ENCODE peak calls at places on chromosomes 13 and 19, in six cellular contexts. One of them, this sample, is unnamed.

GRCh38 chr13:113647351-113648217 is 10.4 kb downstream of the ATP4B start:
- DNase-seq in neuronal stem cell: no peak
- DNase-seq in IMR-90: no peak
- DNase-seq in H1: no peak
- DNase-seq in H9: no peak
- DNase-seq in trophoblast cell: no peak
- DNase-seq in this sample: no peak

GRCh38 chr19:46950526-46951235 is 69.0 kb upstream of the NPAS1 start:
- DNase-seq in IMR-90: no peak
- DNase-seq in H9: no peak
- DNase-seq in neuronal stem cell: no peak
- DNase-seq in H1: no peak
- DNase-seq in trophoblast cell: no peak
- DNase-seq in this sample: no peak

GRCh38 chr13:31168166-31168565 is 6.5 kb upstream of the HSPH1 start:
- DNase-seq in neuronal stem cell: no peak
- DNase-seq in H9: no peak
- DNase-seq in IMR-90: no peak
- DNase-seq in H1: no peak
- DNase-seq in trophoblast cell: no peak
- DNase-seq in this sample: no peak

GRCh38 chr19:2478756-2479555 is 3.0 kb downstream of the GADD45B start:
- DNase-seq in neuronal stem cell: no peak
- DNase-seq in H9: no peak
- DNase-seq in H1: no peak
- DNase-seq in trophoblast cell: peak
- DNase-seq in IMR-90: peak
- DNase-seq in this sample: peak

GRCh38 chr19:30662211-30662861 is 290.2 kb downstream of the ZNF536 start:
- DNase-seq in neuronal stem cell: no peak
- DNase-seq in trophoblast cell: no peak
- DNase-seq in H9: no peak
- DNase-seq in IMR-90: no peak
- DNase-seq in H1: no peak
- DNase-seq in this sample: no peak

GRCh38 chr13:48902421-48902820 is 73.3 kb upstream of the FNDC3A start:
- DNase-seq in IMR-90: peak
- DNase-seq in H1: peak
- DNase-seq in H9: peak
- DNase-seq in trophoblast cell: peak
- DNase-seq in neuronal stem cell: peak
- DNase-seq in this sample: peak

GRCh38 chr13:76889254-76889653 is 3.0 kb upstream of the KCTD12 start:
- DNase-seq in IMR-90: no peak
- DNase-seq in neuronal stem cell: no peak
- DNase-seq in trophoblast cell: peak
- DNase-seq in H1: no peak
- DNase-seq in H9: no peak
- DNase-seq in this sample: no peak

GRCh38 chr13:91647361-91647970 is 249.0 kb downstream of the GPC5 start:
- DNase-seq in IMR-90: peak
- DNase-seq in trophoblast cell: no peak
- DNase-seq in H9: peak
- DNase-seq in H1: peak
- DNase-seq in neuronal stem cell: peak
- DNase-seq in this sample: no peak

GRCh38 chr13:63408227-63409202 is 1992.9 kb upstream of the PCDH20 start:
- DNase-seq in neuronal stem cell: peak
- DNase-seq in H1: no peak
- DNase-seq in trophoblast cell: no peak
- DNase-seq in IMR-90: peak
- DNase-seq in H9: no peak
- DNase-seq in this sample: peak

GRCh38 chr13:39134574-39134973 is 96.3 kb downstream of the NHLRC3 start:
- DNase-seq in neuronal stem cell: no peak
- DNase-seq in trophoblast cell: no peak
- DNase-seq in H1: no peak
- DNase-seq in IMR-90: no peak
- DNase-seq in H9: no peak
- DNase-seq in this sample: no peak

GRCh38 chr19:3360494-3361383 is 5.6 kb upstream of the NFIC start:
- DNase-seq in IMR-90: no peak
- DNase-seq in trophoblast cell: peak
- DNase-seq in H9: no peak
- DNase-seq in H1: no peak
- DNase-seq in neuronal stem cell: no peak
- DNase-seq in this sample: peak

GRCh38 chr19:58108546-58108817 is 10.5 kb upstream of the ZSCAN18 start:
- DNase-seq in neuronal stem cell: no peak
- DNase-seq in H1: no peak
- DNase-seq in trophoblast cell: no peak
- DNase-seq in IMR-90: no peak
- DNase-seq in H9: no peak
- DNase-seq in this sample: no peak

GRCh38 chr19:7846247-7846646 is 16.2 kb downstream of the EVI5L start:
- DNase-seq in H1: no peak
- DNase-seq in neuronal stem cell: no peak
- DNase-seq in IMR-90: no peak
- DNase-seq in trophoblast cell: no peak
- DNase-seq in H9: no peak
- DNase-seq in this sample: no peak

GRCh38 chr13:45339867-45340266 is 1.1 kb downstream of the TPT1 start:
- DNase-seq in H9: no peak
- DNase-seq in H1: no peak
- DNase-seq in trophoblast cell: no peak
- DNase-seq in IMR-90: no peak
- DNase-seq in neuronal stem cell: no peak
- DNase-seq in this sample: no peak

GRCh38 chr13:103066079-103066880 is at the start of gene SLC10A2:
- DNase-seq in neuronal stem cell: no peak
- DNase-seq in H9: no peak
- DNase-seq in trophoblast cell: no peak
- DNase-seq in IMR-90: no peak
- DNase-seq in H1: no peak
- DNase-seq in this sample: no peak

GRCh38 chr13:28299941-28300340 is 161.6 kb downstream of the PAN3 start:
- DNase-seq in neuronal stem cell: no peak
- DNase-seq in H9: no peak
- DNase-seq in H1: no peak
- DNase-seq in IMR-90: no peak
- DNase-seq in trophoblast cell: no peak
- DNase-seq in this sample: no peak

GRCh38 chr13:64457976-64458375 is 2772.2 kb downstream of the PCDH9 start:
- DNase-seq in IMR-90: peak
- DNase-seq in H9: no peak
- DNase-seq in H1: no peak
- DNase-seq in neuronal stem cell: no peak
- DNase-seq in trophoblast cell: no peak
- DNase-seq in this sample: no peak

GRCh38 chr13:52454459-52454824 is 836 bp upstream of the CKAP2 start:
- DNase-seq in IMR-90: peak
- DNase-seq in neuronal stem cell: no peak
- DNase-seq in H1: no peak
- DNase-seq in H9: peak
- DNase-seq in trophoblast cell: no peak
- DNase-seq in this sample: peak

GRCh38 chr19:41398042-41398403 is 405 bp downstream of the BCKDHA start:
- DNase-seq in neuronal stem cell: no peak
- DNase-seq in H1: no peak
- DNase-seq in H9: no peak
- DNase-seq in IMR-90: no peak
- DNase-seq in trophoblast cell: no peak
- DNase-seq in this sample: no peak

GRCh38 chr13:41652735-41653361 is 195.5 kb downstream of the RGCC start:
- DNase-seq in IMR-90: peak
- DNase-seq in neuronal stem cell: peak
- DNase-seq in H1: no peak
- DNase-seq in H9: no peak
- DNase-seq in trophoblast cell: peak
- DNase-seq in this sample: peak

GRCh38 chr13:28349901-28350654 is 144.8 kb downstream of the FLT1 start:
- DNase-seq in H9: no peak
- DNase-seq in trophoblast cell: no peak
- DNase-seq in H1: no peak
- DNase-seq in IMR-90: no peak
- DNase-seq in neuronal stem cell: no peak
- DNase-seq in this sample: peak

GRCh38 chr19:6239401-6239844 is 40.4 kb downstream of the MLLT1 start:
- DNase-seq in H9: no peak
- DNase-seq in IMR-90: peak
- DNase-seq in trophoblast cell: no peak
- DNase-seq in neuronal stem cell: no peak
- DNase-seq in H1: no peak
- DNase-seq in this sample: no peak

GRCh38 chr13:67390462-67391093 is 160.4 kb upstream of the PCDH9 start:
- DNase-seq in neuronal stem cell: no peak
- DNase-seq in trophoblast cell: no peak
- DNase-seq in IMR-90: peak
- DNase-seq in H1: no peak
- DNase-seq in H9: no peak
- DNase-seq in this sample: peak

GRCh38 chr13:109670776-109671175 is 115.6 kb downstream of the IRS2 start:
- DNase-seq in neuronal stem cell: no peak
- DNase-seq in IMR-90: no peak
- DNase-seq in H9: no peak
- DNase-seq in H1: no peak
- DNase-seq in trophoblast cell: no peak
- DNase-seq in this sample: no peak

GRCh38 chr13:62931901-62932883 is 1516.5 kb upstream of the PCDH20 start:
- DNase-seq in H9: no peak
- DNase-seq in H1: no peak
- DNase-seq in trophoblast cell: no peak
- DNase-seq in neuronal stem cell: no peak
- DNase-seq in IMR-90: peak
- DNase-seq in this sample: peak

GRCh38 chr19:54252243-54252642 is 4.8 kb downstream of the LILRB5 start:
- DNase-seq in trophoblast cell: no peak
- DNase-seq in H9: no peak
- DNase-seq in neuronal stem cell: no peak
- DNase-seq in IMR-90: no peak
- DNase-seq in H1: no peak
- DNase-seq in this sample: no peak

GRCh38 chr13:113912596-113912995 is 48.7 kb upstream of the GAS6 start:
- DNase-seq in neuronal stem cell: no peak
- DNase-seq in IMR-90: no peak
- DNase-seq in H1: no peak
- DNase-seq in H9: no peak
- DNase-seq in trophoblast cell: no peak
- DNase-seq in this sample: no peak

GRCh38 chr19:35645680-35646511 is 2.2 kb upstream of the COX6B1 start:
- DNase-seq in H1: no peak
- DNase-seq in trophoblast cell: peak
- DNase-seq in H9: no peak
- DNase-seq in neuronal stem cell: no peak
- DNase-seq in IMR-90: no peak
- DNase-seq in this sample: no peak

GRCh38 chr13:93480553-93481106 is 254.0 kb downstream of the GPC6 start:
- DNase-seq in IMR-90: no peak
- DNase-seq in trophoblast cell: no peak
- DNase-seq in H1: no peak
- DNase-seq in H9: no peak
- DNase-seq in neuronal stem cell: no peak
- DNase-seq in this sample: no peak

GRCh38 chr19:12913011-12913561 is 6.0 kb downstream of the SYCE2 start:
- DNase-seq in H1: no peak
- DNase-seq in IMR-90: peak
- DNase-seq in H9: peak
- DNase-seq in trophoblast cell: no peak
- DNase-seq in neuronal stem cell: no peak
- DNase-seq in this sample: peak
- H3K4me2 ChIP-seq in H1: peak
- H3K4me2 ChIP-seq in IMR-90: peak
- H3K4me2 ChIP-seq in H9: peak
- H3K4me2 ChIP-seq in trophoblast cell: peak
- H3K4me2 ChIP-seq in neuronal stem cell: no peak
- H3K4me2 ChIP-seq in this sample: peak

GRCh38 chr19:19028526-19028925 is 4.8 kb downstream of the SUGP2 start:
- DNase-seq in neuronal stem cell: no peak
- DNase-seq in H1: no peak
- DNase-seq in H9: no peak
- DNase-seq in IMR-90: no peak
- DNase-seq in trophoblast cell: no peak
- DNase-seq in this sample: no peak
- H2BK120ac ChIP-seq in neuronal stem cell: no peak
- H2BK120ac ChIP-seq in H1: no peak
- H2BK120ac ChIP-seq in H9: no peak
- H2BK120ac ChIP-seq in IMR-90: no peak
- H2BK120ac ChIP-seq in trophoblast cell: no peak
- H2BK120ac ChIP-seq in this sample: no peak

DNA sequence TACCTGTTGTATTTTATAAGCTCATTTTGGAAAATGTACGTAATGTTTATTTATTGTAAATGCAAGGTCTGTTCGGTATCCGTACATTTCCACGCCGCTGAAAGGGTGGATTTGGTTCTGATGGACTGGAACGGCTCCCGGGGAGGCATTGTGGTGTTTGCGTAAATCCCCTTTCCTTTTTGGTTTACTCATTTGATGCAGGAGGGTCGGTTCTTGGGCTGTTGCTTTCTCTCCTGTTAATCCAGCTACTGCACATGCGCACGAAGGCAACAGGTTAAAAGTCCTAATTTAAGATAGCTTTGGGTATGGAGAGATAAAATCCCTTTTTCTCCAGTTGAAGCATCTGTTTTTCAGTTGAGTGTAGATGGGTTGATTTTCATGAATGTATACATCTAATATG is 224.4 kb downstream of the TM9SF2 start:
- DNase-seq in H9: peak
- DNase-seq in neuronal stem cell: no peak
- DNase-seq in H1: no peak
- DNase-seq in IMR-90: no peak
- DNase-seq in trophoblast cell: no peak
- DNase-seq in this sample: no peak
- H2AFZ ChIP-seq in H9: no peak
- H2AFZ ChIP-seq in neuronal stem cell: no peak
- H2AFZ ChIP-seq in H1: no peak
- H2AFZ ChIP-seq in IMR-90: no peak
- H2AFZ ChIP-seq in trophoblast cell: no peak
- H2AFZ ChIP-seq in this sample: no peak

GRCh38 chr13:99278199-99278598 is 20.0 kb upstream of the GPR18 start:
- DNase-seq in H9: no peak
- DNase-seq in neuronal stem cell: no peak
- DNase-seq in trophoblast cell: no peak
- DNase-seq in IMR-90: no peak
- DNase-seq in H1: no peak
- DNase-seq in this sample: no peak
- H3K4me2 ChIP-seq in H9: no peak
- H3K4me2 ChIP-seq in neuronal stem cell: no peak
- H3K4me2 ChIP-seq in trophoblast cell: no peak
- H3K4me2 ChIP-seq in IMR-90: no peak
- H3K4me2 ChIP-seq in H1: no peak
- H3K4me2 ChIP-seq in this sample: no peak

This sample was measured in mesenchymal stem cell.